ENCODE peak calls at places on chromosomes 3 and 15, in four cellular contexts. Q, Y, A and L are unnamed samples.

GRCh38 chr15:73002509-73002908 is 49.8 kb upstream of the NEO1 start:
- DNase-seq in Q (no peak), Y (peak; percentile 77), A (no peak), L (no peak)

GRCh38 chr15:27399236-27399635 is 428.3 kb downstream of the GABRG3 start:
- DNase-seq in Q (no peak), Y (no peak), A (no peak), L (no peak)

GRCh38 chr3:168991813-168992212 is 671.7 kb downstream of the MECOM start:
- DNase-seq in Q (no peak), Y (no peak), A (no peak), L (no peak)

GRCh38 chr3:22980346-22980745 is 222.8 kb upstream of the UBE2E2 start:
- DNase-seq in Q (no peak), Y (no peak), A (no peak), L (no peak)

GRCh38 chr3:40714771-40715170 is 190.0 kb downstream of the ZNF621 start:
- DNase-seq in Q (no peak), Y (no peak), A (no peak), L (no peak)

GRCh38 chr3:174488527-174488926 is 370.6 kb upstream of the NAALADL2 start:
- DNase-seq in Q (no peak), Y (no peak), A (no peak), L (no peak)

GRCh38 chr15:86644319-86644718 is 564.6 kb downstream of the AGBL1 start:
- DNase-seq in Q (no peak), Y (no peak), A (no peak), L (no peak)

GRCh38 chr15:58043192-58043903 is 22.2 kb downstream of the ALDH1A2 start:
- DNase-seq in Q (no peak), Y (no peak), A (no peak), L (peak; percentile 77)

GRCh38 chr3:187919018-187919417 is 173.8 kb upstream of the BCL6 start:
- DNase-seq in Q (no peak), Y (no peak), A (no peak), L (peak; percentile 88)

GRCh38 chr15:41559489-41560177 is 621 bp downstream of the TYRO3 start:
- DNase-seq in Q (no peak), Y (no peak), A (no peak), L (no peak)

GRCh38 chr3:142298626-142299025 is 73.2 kb upstream of the GK5 start:
- DNase-seq in Q (no peak), Y (no peak), A (no peak), L (no peak)

GRCh38 chr15:72852268-72852667 is 68.7 kb upstream of the ADPGK start:
- DNase-seq in Q (no peak), Y (no peak), A (no peak), L (no peak)

GRCh38 chr3:186825294-186825821 is 17.2 kb upstream of the ADIPOQ start:
- DNase-seq in Q (peak; percentile 71), Y (no peak), A (no peak), L (peak; percentile 37)

GRCh38 chr3:153595186-153595815 is 433.3 kb downstream of the RAP2B start:
- DNase-seq in Q (no peak), Y (no peak), A (peak; percentile 41), L (peak; percentile 44)

GRCh38 chr3:173685471-173685870 is 287.9 kb downstream of the NLGN1 start:
- DNase-seq in Q (no peak), Y (no peak), A (peak; percentile 32), L (no peak)

GRCh38 chr15:89105147-89105546 is 16.9 kb downstream of the ABHD2 start:
- DNase-seq in Q (no peak), Y (no peak), A (peak; percentile 47), L (no peak)

GRCh38 chr3:18208856-18209255 is 216.3 kb downstream of the SATB1 start:
- DNase-seq in Q (no peak), Y (no peak), A (no peak), L (no peak)

GRCh38 chr3:125440559-125440955 is 65.4 kb upstream of the ZNF148 start:
- DNase-seq in Q (no peak), Y (no peak), A (no peak), L (no peak)

GRCh38 chr3:59563966-59564365 is 514.1 kb upstream of the CFAP20DC start:
- DNase-seq in Q (no peak), Y (no peak), A (no peak), L (no peak)

GRCh38 chr3:47781326-47781684 is 388 bp downstream of the SMARCC1 start:
- DNase-seq in Q (peak; percentile 95), Y (peak; percentile 48), A (no peak), L (no peak)

GRCh38 chr3:127816783-127817182 is 5.5 kb downstream of the MGLL start:
- DNase-seq in Q (peak; percentile 45), Y (no peak), A (no peak), L (no peak)

GRCh38 chr15:63502843-63503738 is 1.3 kb upstream of the USP3 start:
- DNase-seq in Q (peak; percentile 81), Y (peak; percentile 91), A (peak; percentile 98), L (peak; percentile 83)

GRCh38 chr3:123818324-123818920 is 65.7 kb downstream of the MYLK start:
- DNase-seq in Q (no peak), Y (peak; percentile 71), A (no peak), L (no peak)

GRCh38 chr3:146796078-146796477 is 190.9 kb upstream of the PLSCR5 start:
- DNase-seq in Q (no peak), Y (no peak), A (peak; percentile 2), L (no peak)

GRCh38 chr3:161371441-161372320 is at the start of gene SPTSSB:
- DNase-seq in Q (peak; percentile 81), Y (peak; percentile 43), A (peak; percentile 50), L (no peak)

GRCh38 chr15:50051811-50052419 is 67.1 kb downstream of the ATP8B4 start:
- DNase-seq in Q (no peak), Y (no peak), A (peak; percentile 39), L (peak; percentile 57)

GRCh38 chr3:128619146-128619890 is 31.3 kb downstream of the RPN1 start:
- DNase-seq in Q (no peak), Y (no peak), A (no peak), L (no peak)

GRCh38 chr15:81254277-81255265 is 57.9 kb downstream of the IL16 start:
- DNase-seq in Q (no peak), Y (no peak), A (no peak), L (no peak)

GRCh38 chr3:110576962-110577361 is 494.7 kb upstream of the NECTIN3 start:
- DNase-seq in Q (no peak), Y (peak; percentile 92), A (peak; percentile 86), L (no peak)

GRCh38 chr3:12479919-12480425 is 4.3 kb upstream of the TSEN2 start:
- DNase-seq in Q (peak; percentile 30), Y (no peak), A (peak; percentile 35), L (peak; percentile 73)

GRCh38 chr3:25468866-25469319 is 40.8 kb downstream of the RARB start:
- DNase-seq in Q (peak; percentile 75), Y (no peak), A (no peak), L (peak; percentile 7)

GRCh38 chr15:39695793-39696192 is 86.8 kb downstream of the FSIP1 start:
- DNase-seq in Q (no peak), Y (no peak), A (no peak), L (no peak)

GRCh38 chr15:72342385-72342784 is 22.4 kb upstream of the CELF6 start:
- DNase-seq in Q (no peak), Y (no peak), A (no peak), L (peak; percentile 54)

GRCh38 chr3:37770938-37771918 is 90.5 kb upstream of the CTDSPL start:
- DNase-seq in Q (no peak), Y (no peak), A (no peak), L (no peak)

GRCh38 chr3:117407317-117407716 is 697.7 kb downstream of the TUSC7 start:
- DNase-seq in Q (no peak), Y (no peak), A (no peak), L (peak; percentile 26)